ENCODE peak calls at places on chromosomes 2 and 18, in five cellular contexts. X is breast epithelium, Z is SK-N-SH, H is stomach, N is suprapubic skin. M is an unnamed sample.

GRCh38 chr2:109333414-109334194 is 204.6 kb downstream of the SH3RF3 start:
- DNase-seq in X (no peak), Z (no peak), H (no peak), N (no peak), M (no peak)

GRCh38 chr2:207698303-207698702 is 13.1 kb upstream of the CCNYL1 start:
- DNase-seq in X (no peak), Z (no peak), H (no peak), N (no peak), M (no peak)

GRCh38 chr2:210477496-210477895 is 937 bp upstream of the LANCL1 start:
- DNase-seq in X (no peak), Z (peak), H (no peak), N (no peak), M (no peak)

GRCh38 chr2:20073462-20073861 is 22.0 kb upstream of the LAPTM4A start:
- DNase-seq in X (no peak), Z (no peak), H (no peak), N (no peak), M (no peak)

GRCh38 chr2:85398426-85399182 is 11.6 kb downstream of the CAPG start:
- DNase-seq in X (peak), Z (no peak), H (no peak), N (no peak), M (peak)

GRCh38 chr2:122531803-122532344 is 776.4 kb downstream of the TSN start:
- DNase-seq in X (no peak), Z (peak), H (no peak), N (no peak), M (no peak)

GRCh38 chr2:70672990-70673647 is 94.9 kb downstream of the ADD2 start:
- DNase-seq in X (no peak), Z (no peak), H (no peak), N (peak), M (no peak)

GRCh38 chr18:48859311-48860275 is 91.2 kb downstream of the SMAD7 start:
- DNase-seq in X (no peak), Z (peak), H (no peak), N (no peak), M (peak)

GRCh38 chr2:145760781-145761649 is 1241.1 kb upstream of the ZEB2 start:
- DNase-seq in X (no peak), Z (no peak), H (no peak), N (no peak), M (no peak)

GRCh38 chr2:215436705-215437570 is 1.1 kb upstream of the FN1 start:
- DNase-seq in X (no peak), Z (no peak), H (peak), N (peak), M (no peak)

GRCh38 chr2:45269149-45269793 is 260.0 kb upstream of the SIX2 start:
- DNase-seq in X (no peak), Z (no peak), H (peak), N (no peak), M (no peak)

GRCh38 chr18:71597219-71597618 is 946.9 kb downstream of the CBLN2 start:
- DNase-seq in X (no peak), Z (no peak), H (no peak), N (no peak), M (no peak)

GRCh38 chr18:49398331-49398730 is 62.1 kb downstream of the DYM start:
- DNase-seq in X (no peak), Z (no peak), H (no peak), N (no peak), M (no peak)

GRCh38 chr18:629303-630150 is 27.9 kb upstream of the TYMS start:
- DNase-seq in X (no peak), Z (no peak), H (no peak), N (no peak), M (no peak)

GRCh38 chr18:24538421-24539264 is 78.2 kb downstream of the HRH4 start:
- DNase-seq in X (no peak), Z (peak), H (no peak), N (no peak), M (no peak)

GRCh38 chr2:29166237-29166630 is 51.0 kb downstream of the CLIP4 start:
- DNase-seq in X (no peak), Z (no peak), H (no peak), N (no peak), M (no peak)

GRCh38 chr18:79503891-79504475 is 108.3 kb downstream of the NFATC1 start:
- DNase-seq in X (no peak), Z (no peak), H (no peak), N (peak), M (peak)

GRCh38 chr2:28387082-28387960 is 5.3 kb upstream of the FOSL2 start:
- DNase-seq in X (no peak), Z (no peak), H (no peak), N (no peak), M (peak)

GRCh38 chr18:46793565-46793964 is 36.7 kb upstream of the ST8SIA5 start:
- DNase-seq in X (no peak), Z (no peak), H (no peak), N (no peak), M (no peak)

GRCh38 chr2:145006957-145007672 is 487.2 kb upstream of the ZEB2 start:
- DNase-seq in X (no peak), Z (no peak), H (no peak), N (peak), M (no peak)

GRCh38 chr2:168793596-168793995 is 8.8 kb upstream of the NOSTRIN start:
- DNase-seq in X (no peak), Z (no peak), H (no peak), N (no peak), M (no peak)

GRCh38 chr2:168787782-168788376 is 14.6 kb upstream of the NOSTRIN start:
- DNase-seq in X (no peak), Z (no peak), H (no peak), N (no peak), M (no peak)

GRCh38 chr2:168787098-168787781 is 15.2 kb upstream of the NOSTRIN start:
- DNase-seq in X (no peak), Z (no peak), H (no peak), N (no peak), M (no peak)

GRCh38 chr2:168784993-168785392 is 17.4 kb upstream of the NOSTRIN start:
- DNase-seq in X (no peak), Z (no peak), H (no peak), N (no peak), M (no peak)

GRCh38 chr2:168790226-168790902 is 12.1 kb upstream of the NOSTRIN start:
- DNase-seq in X (no peak), Z (no peak), H (no peak), N (no peak), M (no peak)
- TF ChIP-seq POLR2AphosphoS5 in X (no peak), Z (no peak), H (no peak), N (no peak), M (no peak)

GRCh38 chr2:66495788-66496640 is 61.1 kb downstream of the MEIS1 start:
- DNase-seq in X (peak), Z (no peak), H (peak), N (no peak), M (no peak)
- H3K27ac ChIP-seq in X (peak), Z (no peak), H (peak), N (peak), M (no peak)

GRCh38 chr2:188787002-188787660 is 187.0 kb upstream of the COL3A1 start:
- DNase-seq in X (no peak), Z (no peak), H (no peak), N (no peak), M (no peak)

GRCh38 chr2:188787661-188788044 is 186.5 kb upstream of the COL3A1 start:
- DNase-seq in X (no peak), Z (no peak), H (no peak), N (no peak), M (no peak)

GRCh38 chr2:188786368-188786781 is 187.8 kb upstream of the COL3A1 start:
- DNase-seq in X (no peak), Z (no peak), H (no peak), N (no peak), M (no peak)

GRCh38 chr2:188789951-188790350 is 184.2 kb upstream of the COL3A1 start:
- DNase-seq in X (no peak), Z (no peak), H (no peak), N (no peak), M (no peak)

DNA sequence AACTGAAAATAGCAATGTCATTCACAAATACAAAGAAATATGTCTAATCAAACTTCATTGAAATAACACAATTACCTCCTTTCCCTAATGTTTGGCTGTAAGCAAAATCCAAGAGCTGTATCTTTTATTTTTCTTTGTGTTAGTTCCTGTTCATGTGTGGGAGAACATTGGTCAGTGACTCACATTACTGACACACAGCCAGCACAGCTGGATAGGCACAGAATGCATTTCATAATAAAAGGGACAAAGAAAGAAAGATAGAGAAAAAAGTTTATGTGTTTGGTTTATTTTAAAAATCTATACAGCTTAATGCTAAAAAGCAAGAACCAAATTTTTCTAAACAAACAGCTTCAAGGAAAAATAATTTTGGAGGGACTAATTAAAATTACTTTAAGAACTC is 185.6 kb upstream of the COL3A1 start:
- DNase-seq in X (no peak), Z (no peak), H (peak), N (no peak), M (no peak)
- TF ChIP-seq POLR2AphosphoS5 in X (no peak), Z (no peak), H (peak), N (no peak), M (no peak)

GRCh38 chr18:12422936-12423335 is 15.2 kb downstream of the PRELID3A start:
- DNase-seq in X (no peak), Z (peak), H (no peak), N (no peak), M (no peak)

GRCh38 chr18:12420831-12421421 is 13.2 kb downstream of the PRELID3A start:
- DNase-seq in X (no peak), Z (peak), H (no peak), N (no peak), M (no peak)

GRCh38 chr18:12423393-12423792 is 15.7 kb downstream of the PRELID3A start:
- DNase-seq in X (no peak), Z (no peak), H (no peak), N (no peak), M (no peak)

GRCh38 chr18:12423820-12424219 is 16.1 kb downstream of the PRELID3A start:
- DNase-seq in X (no peak), Z (no peak), H (no peak), N (no peak), M (peak)

GRCh38 chr18:12421732-12422131 is 14.0 kb downstream of the PRELID3A start:
- DNase-seq in X (no peak), Z (no peak), H (no peak), N (no peak), M (no peak)
- H3K27ac ChIP-seq in X (no peak), Z (no peak), H (no peak), N (no peak), M (no peak)